ENCODE peak calls at places on chromosome 12, in five cellular contexts. O is HepG2, P is SK-N-SH, W is K562, Z is GM12878. U is an unnamed sample.

GRCh38 chr12:98939350-98939749 is 294.3 kb downstream of the APAF1 start:
- DNase-seq in O (peak; percentile 2), Z (no peak), P (peak; percentile 8), W (peak; percentile 14), U (peak; percentile 20)

GRCh38 chr12:25694072-25694471 is 141.0 kb upstream of the LMNTD1 start:
- DNase-seq in P (peak; percentile 53), Z (no peak), W (peak; percentile 25), O (peak; percentile 6), U (peak; percentile 85)

GRCh38 chr12:56122637-56123036 is 4.6 kb downstream of the ZC3H10 start:
- DNase-seq in P (no peak), Z (no peak), O (peak; percentile 71), W (no peak), U (no peak)

GRCh38 chr12:109753054-109753401 is 39.4 kb downstream of the FAM222A start:
- DNase-seq in W (no peak), Z (no peak), P (peak; percentile 12), O (no peak), U (no peak)

GRCh38 chr12:26092706-26093105 is 32.1 kb downstream of the BHLHE41 start:
- DNase-seq in O (no peak), W (no peak), P (no peak), Z (no peak), U (peak; percentile 46)

GRCh38 chr12:122855071-122855829 is 20.0 kb downstream of the HIP1R start:
- DNase-seq in W (no peak), Z (no peak), O (no peak), P (peak; percentile 22), U (no peak)

GRCh38 chr12:124548854-124549378 is 18.5 kb downstream of the NCOR2 start:
- DNase-seq in O (no peak), W (no peak), P (peak; percentile 72), Z (no peak), U (peak; percentile 87)

GRCh38 chr12:85740190-85740589 is 96.0 kb downstream of the RASSF9 start:
- DNase-seq in P (no peak), W (no peak), O (no peak), Z (no peak), U (no peak)

GRCh38 chr12:72632286-72632685 is 360.1 kb downstream of the TRHDE start:
- DNase-seq in Z (no peak), P (no peak), O (no peak), W (no peak), U (peak; percentile 65)

GRCh38 chr12:14366211-14366762 is 805 bp downstream of the ATF7IP start:
- DNase-seq in Z (no peak), W (peak; percentile 27), P (no peak), O (peak; percentile 28), U (peak; percentile 40)

GRCh38 chr12:25811656-25812126 is 146.8 kb upstream of the RASSF8 start:
- DNase-seq in P (no peak), Z (peak; percentile 52), W (no peak), O (no peak), U (peak; percentile 36)

GRCh38 chr12:67826148-67826547 is 163.1 kb upstream of the IFNG-AS1 start:
- DNase-seq in P (no peak), O (no peak), Z (no peak), W (no peak), U (peak; percentile 29)

GRCh38 chr12:20492251-20492728 is 124.0 kb downstream of the PDE3A start:
- DNase-seq in W (no peak), O (no peak), P (no peak), Z (peak; percentile 5), U (peak; percentile 65)

GRCh38 chr12:96327889-96328288 is 72.3 kb downstream of the CDK17 start:
- DNase-seq in O (no peak), W (no peak), P (no peak), Z (no peak), U (no peak)

GRCh38 chr12:131856366-131857097 is 28.3 kb downstream of the MMP17 start:
- DNase-seq in W (no peak), O (no peak), Z (no peak), P (no peak), U (no peak)

GRCh38 chr12:93315385-93315906 is 62.3 kb upstream of the NUDT4 start:
- DNase-seq in Z (no peak), O (no peak), W (no peak), P (no peak), U (no peak)

GRCh38 chr12:48924617-48925217 is 575 bp downstream of the FKBP11 start:
- DNase-seq in O (no peak), Z (peak; percentile 40), W (no peak), P (peak; percentile 77), U (peak; percentile 46)

GRCh38 chr12:3667485-3667884 is 85.4 kb downstream of the CRACR2A start:
- DNase-seq in W (no peak), Z (no peak), O (no peak), P (no peak), U (no peak)

GRCh38 chr12:92505373-92506340 is 197.1 kb upstream of the PLEKHG7 start:
- DNase-seq in P (peak; percentile 3), W (peak; percentile 57), O (no peak), Z (peak; percentile 86), U (peak; percentile 50)

GRCh38 chr12:89918172-89918880 is 209.7 kb upstream of the ATP2B1 start:
- DNase-seq in P (no peak), Z (no peak), W (no peak), O (no peak), U (no peak)

GRCh38 chr12:62632521-62632920 is 165.9 kb downstream of the MON2 start:
- DNase-seq in Z (no peak), P (peak; percentile 79), O (peak; percentile 5), W (no peak), U (no peak)

GRCh38 chr12:131131808-131132117 is 178.1 kb downstream of the ADGRD1 start:
- DNase-seq in O (no peak), Z (no peak), P (no peak), W (no peak), U (no peak)

GRCh38 chr12:106871477-106871876 is 84.2 kb upstream of the TMEM263 start:
- DNase-seq in P (no peak), W (no peak), Z (no peak), O (no peak), U (peak; percentile 66)

GRCh38 chr12:2532647-2533435 is 261.9 kb upstream of the FKBP4 start:
- DNase-seq in O (no peak), W (no peak), Z (no peak), P (no peak), U (no peak)

GRCh38 chr12:131928080-131928764 is 854 bp upstream of the PUS1 start:
- DNase-seq in O (no peak), W (peak; percentile 73), Z (no peak), P (peak; percentile 10), U (peak; percentile 30)

GRCh38 chr12:29228474-29229157 is 79.5 kb downstream of the FAR2 start:
- DNase-seq in P (no peak), Z (no peak), O (no peak), W (no peak), U (no peak)
- TF ChIP-seq MXI1 in P (no peak), Z (no peak), O (no peak), W (no peak), U (no peak)

GRCh38 chr12:53427905-53428594 is 4.4 kb downstream of the AMHR2 start:
- DNase-seq in P (no peak), Z (no peak), O (no peak), W (peak; percentile 38), U (peak; percentile 97)
- TF ChIP-seq MXI1 in P (no peak), Z (no peak), O (no peak), W (no peak), U (peak; percentile 65)

DNA sequence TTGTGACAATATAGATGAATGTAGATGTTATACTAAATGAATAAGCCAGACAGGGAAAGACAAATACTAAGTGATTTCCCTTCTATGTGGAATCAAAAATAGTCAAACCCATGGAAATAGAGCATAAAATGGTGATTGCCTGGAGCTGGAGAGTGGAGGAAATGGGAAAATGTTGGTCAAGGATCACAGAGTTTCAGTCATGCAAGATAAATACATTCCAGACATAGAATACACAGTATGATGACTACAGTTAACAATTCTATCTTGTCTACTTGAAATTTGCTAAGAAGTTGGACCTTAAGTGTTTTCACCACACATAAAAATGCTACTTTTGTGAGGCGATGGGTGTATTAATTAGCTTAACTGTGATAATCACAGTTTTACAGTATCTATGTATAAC is 1182.7 kb downstream of the AACS start:
- DNase-seq in W (no peak), P (no peak), Z (no peak), O (no peak), U (no peak)
- TF ChIP-seq MXI1 in W (no peak), P (no peak), Z (no peak), O (no peak), U (no peak)

GRCh38 chr12:45246202-45246601 is 30.3 kb downstream of the ANO6 start:
- DNase-seq in W (no peak), O (no peak), Z (no peak), P (no peak), U (peak; percentile 71)
- TF ChIP-seq MXI1 in W (no peak), O (no peak), Z (no peak), P (no peak), U (no peak)

GRCh38 chr12:117518594-117519270 is 157.3 kb upstream of the NOS1 start:
- DNase-seq in O (peak; percentile 88), W (no peak), Z (no peak), P (no peak), U (no peak)
- TF ChIP-seq MXI1 in O (no peak), W (no peak), Z (no peak), P (no peak), U (no peak)

GRCh38 chr12:77584860-77585259 is 245.8 kb upstream of the NAV3 start:
- DNase-seq in O (no peak), P (no peak), Z (no peak), W (no peak), U (no peak)
- TF ChIP-seq MXI1 in O (no peak), P (no peak), Z (no peak), W (no peak), U (no peak)

GRCh38 chr12:51663390-51663789 is 72.4 kb downstream of the SCN8A start:
- DNase-seq in W (no peak), Z (no peak), P (no peak), O (no peak), U (no peak)

GRCh38 chr12:51661199-51661598 is 70.2 kb downstream of the SCN8A start:
- DNase-seq in Z (no peak), O (no peak), W (no peak), P (no peak), U (no peak)

GRCh38 chr12:51666696-51667095 is 75.7 kb downstream of the SCN8A start:
- DNase-seq in O (no peak), Z (no peak), P (no peak), W (no peak), U (peak; percentile 6)

GRCh38 chr12:51662728-51663154 is 71.7 kb downstream of the SCN8A start:
- DNase-seq in Z (no peak), W (no peak), O (peak; percentile 82), P (no peak), U (no peak)

DNA sequence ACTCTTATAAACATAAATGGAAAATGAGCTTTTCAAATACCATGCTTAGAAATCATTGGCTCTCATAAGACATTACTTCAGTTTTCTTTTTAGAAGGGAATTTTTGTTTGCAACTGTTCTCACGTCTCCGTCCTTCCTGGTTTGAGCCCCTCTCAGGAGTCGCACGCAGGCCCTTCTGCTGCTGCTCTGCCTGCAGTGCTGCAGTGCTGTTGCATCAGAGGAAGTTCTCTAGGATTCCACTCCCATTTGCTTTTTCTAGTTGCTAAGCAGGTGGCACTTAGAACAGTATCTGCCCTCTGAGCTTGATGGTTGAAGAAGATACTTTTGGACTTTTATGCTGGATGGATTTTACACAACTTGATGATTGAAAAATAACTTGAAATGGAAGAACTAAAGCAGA is 70.8 kb downstream of the SCN8A start:
- DNase-seq in Z (no peak), P (no peak), W (no peak), O (peak; percentile 7), U (peak; percentile 16)
- TF ChIP-seq MXI1 in Z (no peak), P (no peak), W (no peak), O (no peak), U (no peak)